ENCODE peak calls at places on chromosome 5, in four cellular contexts. A is GM12878, K is HepG2, H is H1. D is an unnamed sample.

GRCh38 chr5:78958672-78959410 is 26.3 kb downstream of the ARSB start:
- DNase-seq in K (peak), A (no peak), H (no peak), D (no peak)

GRCh38 chr5:35430381-35431162 is 187.1 kb upstream of the SPEF2 start:
- DNase-seq in A (no peak), K (no peak), H (no peak), D (no peak)

GRCh38 chr5:135383803-135384495 is 15.1 kb downstream of the MACROH2A1 start:
- DNase-seq in H (no peak), K (no peak), A (no peak), D (no peak)

GRCh38 chr5:80034559-80034958 is 589 bp upstream of the THBS4 start:
- DNase-seq in H (no peak), A (no peak), K (no peak), D (no peak)

GRCh38 chr5:76999451-76999850 is 30.8 kb upstream of the AGGF1 start:
- DNase-seq in H (no peak), K (no peak), A (no peak), D (no peak)

GRCh38 chr5:151026674-151027073 is 6.3 kb downstream of the GPX3 start:
- DNase-seq in A (no peak), K (no peak), H (no peak), D (no peak)

GRCh38 chr5:172145870-172146747 is 41.9 kb downstream of the STK10 start:
- DNase-seq in H (no peak), K (no peak), A (no peak), D (no peak)

GRCh38 chr5:34630596-34630995 is 25.5 kb upstream of the RAI14 start:
- DNase-seq in H (no peak), A (no peak), K (no peak), D (no peak)

GRCh38 chr5:179323026-179323571 is 22.2 kb downstream of the ADAMTS2 start:
- DNase-seq in H (no peak), A (no peak), K (no peak), D (no peak)

GRCh38 chr5:128408622-128409021 is 129.4 kb downstream of the FBN2 start:
- DNase-seq in A (no peak), K (no peak), H (no peak), D (no peak)

GRCh38 chr5:136016945-136017530 is 11.8 kb upstream of the TGFBI start:
- DNase-seq in A (no peak), K (no peak), H (no peak), D (no peak)

GRCh38 chr5:39448504-39449128 is 23.8 kb upstream of the DAB2 start:
- DNase-seq in A (no peak), K (no peak), H (no peak), D (no peak)

GRCh38 chr5:32531885-32532520 is 53.4 kb upstream of the SUB1 start:
- DNase-seq in A (peak), K (peak), H (no peak), D (no peak)

GRCh38 chr5:174777545-174777944 is 53.2 kb downstream of the MSX2 start:
- DNase-seq in H (no peak), A (no peak), K (no peak), D (no peak)

GRCh38 chr5:57896596-57896995 is 414.0 kb upstream of the ACTBL2 start:
- DNase-seq in K (no peak), H (no peak), A (no peak), D (no peak)

GRCh38 chr5:33563983-33564908 is 123.5 kb downstream of the TARS1 start:
- DNase-seq in A (no peak), H (no peak), K (no peak), D (no peak)

GRCh38 chr5:74081126-74081525 is 455.1 kb downstream of the ARHGEF28 start:
- DNase-seq in H (no peak), A (no peak), K (no peak), D (no peak)

GRCh38 chr5:36630201-36630968 is 24.0 kb downstream of the SLC1A3 start:
- DNase-seq in K (no peak), A (no peak), H (no peak), D (no peak)

GRCh38 chr5:45038366-45038987 is 229.7 kb downstream of the MRPS30 start:
- DNase-seq in H (no peak), K (peak), A (no peak), D (peak)

GRCh38 chr5:136802382-136802781 is 437.0 kb upstream of the TRPC7 start:
- DNase-seq in A (no peak), K (no peak), H (no peak), D (no peak)

GRCh38 chr5:40483316-40483715 is 196.4 kb upstream of the PTGER4 start:
- DNase-seq in H (no peak), A (no peak), K (no peak), D (no peak)

GRCh38 chr5:177099422-177100093 is 12.8 kb downstream of the FGFR4 start:
- DNase-seq in A (no peak), K (no peak), H (peak), D (no peak)

GRCh38 chr5:959581-960531 is 48.7 kb upstream of the NKD2 start:
- DNase-seq in K (no peak), A (no peak), H (no peak), D (no peak)

GRCh38 chr5:960551-960950 is 48.1 kb upstream of the NKD2 start:
- DNase-seq in A (no peak), H (no peak), K (no peak), D (no peak)

GRCh38 chr5:956941-957729 is 51.5 kb upstream of the NKD2 start:
- DNase-seq in A (no peak), K (peak), H (peak), D (no peak)

GRCh38 chr5:957730-958485 is 50.7 kb upstream of the NKD2 start:
- DNase-seq in K (no peak), A (no peak), H (no peak), D (no peak)

DNA sequence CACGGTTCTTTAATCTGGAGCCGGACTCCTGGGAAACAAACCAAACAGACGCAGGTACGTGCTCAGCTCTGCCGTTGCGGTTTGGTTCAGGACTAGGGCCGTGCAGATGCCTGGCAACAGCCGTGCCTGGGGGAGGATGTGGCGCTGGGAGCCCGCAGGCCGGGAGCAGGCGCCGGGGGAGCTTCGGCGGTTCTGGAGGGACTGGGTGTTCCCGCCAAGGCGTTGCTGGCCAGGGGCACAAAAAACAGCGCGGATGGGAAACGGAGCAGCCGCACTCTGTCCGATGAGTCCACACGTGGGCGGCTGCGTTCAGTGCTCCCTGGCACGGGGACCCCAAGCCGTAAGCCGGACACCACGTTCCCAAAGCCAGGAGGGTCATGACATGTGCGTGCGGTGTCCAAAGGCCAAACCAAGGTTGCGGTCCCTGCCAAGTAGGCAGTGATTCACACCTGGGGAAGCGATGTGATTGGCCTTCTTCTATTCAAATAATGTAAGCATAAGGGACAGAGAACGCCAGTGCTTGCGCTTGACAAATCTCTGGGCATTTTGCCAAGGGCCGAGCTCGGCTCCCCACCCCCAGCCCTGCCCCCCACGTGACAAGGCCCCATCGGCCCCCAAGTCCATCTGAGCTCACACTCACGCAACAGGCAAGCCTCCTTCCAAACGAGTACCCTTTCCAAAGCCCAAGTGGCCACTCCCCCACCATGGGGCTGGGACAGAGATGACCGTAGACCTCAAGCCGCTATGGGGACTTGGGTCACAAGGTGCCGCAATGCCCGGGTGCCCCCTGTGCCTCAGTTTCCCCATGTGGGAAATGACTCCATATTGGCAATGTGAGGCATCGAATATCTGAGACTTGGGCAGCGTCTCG is 49.7 kb upstream of the NKD2 start:
- DNase-seq in A (no peak), K (peak), H (no peak), D (no peak)
- TF ChIP-seq SUZ12 in A (no peak), K (no peak), H (no peak), D (no peak)

DNA sequence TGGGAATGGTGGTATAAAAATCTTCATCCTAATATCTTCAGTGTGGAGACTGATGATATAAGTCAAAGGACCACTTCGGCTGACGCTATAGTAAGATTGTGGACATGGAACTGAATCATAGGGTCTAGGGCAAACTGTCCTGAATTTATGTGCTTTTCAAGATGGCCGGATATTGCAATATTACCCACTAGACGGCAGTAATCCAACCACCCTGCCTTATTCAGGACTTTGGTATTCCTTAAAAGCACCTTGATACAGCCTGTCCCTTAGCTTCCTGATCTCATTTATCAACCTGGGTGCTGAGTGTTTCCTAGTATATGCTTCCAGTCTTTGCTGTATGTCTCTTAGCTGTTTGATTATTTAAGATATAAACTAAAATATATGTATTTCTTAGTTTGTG is 71.2 kb upstream of the COX7C start:
- DNase-seq in K (no peak), H (no peak), A (no peak), D (no peak)
- TF ChIP-seq SP1 in K (no peak), H (no peak), A (no peak), D (no peak)

DNA sequence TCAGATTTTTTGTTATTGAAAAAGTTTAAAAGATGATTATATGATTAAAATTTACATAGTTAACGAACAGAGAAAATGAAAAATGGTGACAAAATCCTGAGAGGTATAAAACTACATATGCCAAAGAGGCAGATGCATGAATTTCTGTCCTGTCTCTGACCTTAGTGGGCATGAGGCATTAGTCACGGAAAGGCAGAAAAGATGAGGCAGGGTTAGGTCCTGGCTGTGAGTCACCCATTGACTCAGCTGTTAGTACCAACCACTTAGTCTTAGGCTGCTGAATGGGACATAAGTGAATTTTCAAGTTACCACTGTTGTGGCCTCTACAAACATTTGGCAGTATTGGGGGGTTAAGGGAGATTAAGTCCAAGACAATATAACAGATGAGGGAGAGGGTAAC is 33.1 kb downstream of the RASA1 start:
- DNase-seq in A (no peak), K (peak), H (no peak), D (peak)
- TF ChIP-seq SUZ12 in A (no peak), K (no peak), H (no peak), D (no peak)

DNA sequence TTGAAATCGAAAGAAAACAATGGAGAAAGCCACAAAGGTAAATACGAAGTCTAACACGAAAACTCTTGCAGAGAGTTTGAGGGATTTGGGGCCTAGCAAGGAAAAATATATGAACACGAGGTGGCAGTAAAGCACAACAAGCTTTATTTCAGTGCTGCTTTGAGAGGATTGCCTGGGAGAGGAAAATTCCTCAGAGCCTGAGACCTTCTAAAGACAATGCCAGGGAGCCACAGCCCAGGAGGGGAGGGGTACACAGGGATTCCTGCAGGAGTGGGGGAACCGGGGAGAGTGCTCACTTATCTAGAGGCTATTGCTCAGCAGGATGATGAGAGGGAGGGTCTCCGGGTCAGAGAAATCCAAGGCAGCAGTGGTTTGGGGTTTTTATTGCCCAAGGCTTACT is 134.9 kb upstream of the ADCY2 start:
- DNase-seq in H (no peak), A (no peak), K (peak), D (peak)
- TF ChIP-seq SP1 in H (peak), A (no peak), K (no peak), D (no peak)